ENCODE peak calls at places on chromosomes 1 and 21, in ten cellular contexts. B is activated CD8-positive, alpha-beta memory T cell treated with anti-CD3 and anti-CD28 coated beads for 48 hours; N is psoas muscle; Z is T follicular helper cell; J is HEK293T; V is AG09309; R is amniotic stem cell; F is NCI-H510A; W is effector memory CD4-positive, alpha-beta T cell; G is EH. L is an unnamed sample.

GRCh38 chr1:67530071-67530470 is 99.9 kb upstream of the SERBP1 start:
- DNase-seq in N (no peak), W (no peak), Z (no peak), B (no peak), R (no peak), J (no peak), G (no peak), F (no peak), V (no peak), L (no peak)

GRCh38 chr1:171434717-171435346 is 50.5 kb upstream of the PRRC2C start:
- DNase-seq in N (no peak), W (no peak), F (no peak), J (no peak), G (peak; percentile 90), B (no peak), R (no peak), V (peak; percentile 21), Z (no peak), L (no peak)

GRCh38 chr1:12141533-12141855 is 25.3 kb upstream of the TNFRSF1B start:
- DNase-seq in V (no peak), J (no peak), Z (no peak), F (no peak), B (no peak), G (no peak), N (no peak), R (no peak), W (no peak), L (no peak)

GRCh38 chr1:23673086-23673813 is 18.4 kb upstream of the RPL11 start:
- DNase-seq in N (no peak), B (no peak), R (no peak), W (no peak), J (peak; percentile 36), G (peak; percentile 71), V (no peak), Z (no peak), F (no peak), L (peak; percentile 25)

GRCh38 chr1:6108937-6109636 is 63.4 kb downstream of the KCNAB2 start:
- DNase-seq in W (no peak), Z (no peak), V (peak; percentile 32), J (peak; percentile 48), B (no peak), R (no peak), F (peak; percentile 78), N (peak; percentile 49), G (peak; percentile 55), L (no peak)

GRCh38 chr21:33261635-33262034 is 4.5 kb upstream of the IL10RB start:
- DNase-seq in N (no peak), R (no peak), W (no peak), J (no peak), G (peak; percentile 83), Z (no peak), B (no peak), V (peak; percentile 47), F (no peak), L (no peak)

GRCh38 chr1:219331424-219331823 is 157.7 kb downstream of the LYPLAL1 start:
- DNase-seq in J (no peak), B (no peak), F (no peak), Z (no peak), V (no peak), G (no peak), N (no peak), W (no peak), R (no peak), L (no peak)

GRCh38 chr1:31934706-31935629 is 3.2 kb downstream of the PTP4A2 start:
- DNase-seq in R (no peak), V (no peak), Z (no peak), W (no peak), B (no peak), J (peak; percentile 68), F (no peak), N (no peak), G (peak; percentile 76), L (no peak)

GRCh38 chr1:234862944-234863515 is 253.1 kb upstream of the IRF2BP2 start:
- DNase-seq in Z (no peak), B (no peak), J (no peak), N (peak; percentile 87), R (no peak), V (no peak), W (no peak), G (peak; percentile 86), F (no peak), L (no peak)

GRCh38 chr1:8880068-8880676 is 1.7 kb upstream of the ENO1 start:
- DNase-seq in N (no peak), Z (no peak), J (no peak), G (peak; percentile 97), V (peak; percentile 99), R (peak; percentile 82), F (no peak), B (no peak), W (no peak), L (no peak)

GRCh38 chr1:195618287-195618686 is 990.0 kb downstream of the KCNT2 start:
- DNase-seq in Z (no peak), B (no peak), N (no peak), J (no peak), F (no peak), W (no peak), V (no peak), R (no peak), G (no peak), L (no peak)

GRCh38 chr1:48236716-48237470 is 14.4 kb downstream of the SLC5A9 start:
- DNase-seq in B (no peak), V (peak; percentile 11), J (peak; percentile 55), W (no peak), F (peak; percentile 10), Z (no peak), N (no peak), G (peak; percentile 27), R (no peak), L (no peak)

GRCh38 chr1:212291505-212292134 is 6.4 kb downstream of the PPP2R5A start:
- DNase-seq in B (no peak), N (no peak), F (peak; percentile 22), W (no peak), J (peak; percentile 52), V (no peak), Z (no peak), G (peak; percentile 69), R (no peak), L (peak; percentile 55)

GRCh38 chr1:9300623-9301022 is 7.9 kb downstream of the SPSB1 start:
- DNase-seq in V (no peak), J (no peak), W (no peak), N (peak; percentile 23), Z (no peak), R (no peak), B (no peak), F (no peak), G (no peak), L (no peak)

L was measured in NT2/D1.